ENCODE peak calls at places on chromosome 14, in five cellular contexts. L is GM12878, B is upper lobe of left lung, H is HepG2, T is K562. W is an unnamed sample. For H3K4me1, the result is how much of the 10 kb centered on the place peaks cover.

GRCh38 chr14:85468815-85469214 is 61.1 kb upstream of the FLRT2 start:
- ATAC-seq in L (no peak), B (no peak), H (peak), T (no peak), W (no peak)

GRCh38 chr14:75944607-75945241 is 37.1 kb downstream of the TGFB3 start:
- ATAC-seq in L (no peak), B (no peak), H (no peak), T (peak), W (no peak)

GRCh38 chr14:23154876-23155587 is 28.4 kb downstream of the SLC7A8 start:
- ATAC-seq in L (no peak), B (peak), H (peak), T (peak), W (peak)

GRCh38 chr14:35789651-35790050 is 19.4 kb downstream of the RALGAPA1 start:
- ATAC-seq in L (no peak), B (no peak), H (no peak), T (no peak), W (no peak)

GRCh38 chr14:61476105-61476736 is 154.8 kb downstream of the PRKCH start:
- ATAC-seq in L (peak), B (no peak), H (no peak), T (no peak), W (no peak)

GRCh38 chr14:20631821-20632389 is 9.6 kb downstream of the OR6S1 start:
- ATAC-seq in L (peak), B (peak), H (peak), T (peak), W (peak)

GRCh38 chr14:63678538-63678937 is 36.9 kb upstream of the WDR89 start:
- ATAC-seq in L (no peak), B (no peak), H (no peak), T (no peak), W (no peak)

GRCh38 chr14:77084991-77085390 is 13.1 kb upstream of the CIPC start:
- ATAC-seq in L (no peak), B (no peak), H (no peak), T (no peak), W (no peak)

GRCh38 chr14:91867316-91867988 is at the start of gene TC2N:
- ATAC-seq in L (peak), B (no peak), H (no peak), T (no peak), W (no peak)

GRCh38 chr14:23695220-23695999 is 59.2 kb downstream of the DHRS2 start:
- ATAC-seq in L (no peak), B (no peak), H (no peak), T (peak), W (peak)

GRCh38 chr14:63174760-63175191 is 29.5 kb upstream of the RHOJ start:
- ATAC-seq in L (peak), B (no peak), H (peak), T (no peak), W (peak)

GRCh38 chr14:51865953-51866747 is 5.7 kb downstream of the GNG2 start:
- ATAC-seq in L (peak), B (no peak), H (no peak), T (no peak), W (no peak)

GRCh38 chr14:22185191-22185590 is 403.8 kb downstream of the DAD1 start:
- ATAC-seq in L (peak), B (no peak), H (peak), T (no peak), W (no peak)

GRCh38 chr14:61408498-61408897 is 87.1 kb downstream of the PRKCH start:
- ATAC-seq in L (no peak), B (no peak), H (no peak), T (no peak), W (no peak)

GRCh38 chr14:68965261-68965761 is 13.8 kb downstream of the ACTN1 start:
- ATAC-seq in L (no peak), B (peak), H (peak), T (no peak), W (no peak)

GRCh38 chr14:25074112-25074511 is 24.2 kb upstream of the STXBP6 start:
- ATAC-seq in L (no peak), B (no peak), H (peak), T (no peak), W (no peak)

GRCh38 chr14:88411039-88411438 is 25.6 kb downstream of the SPATA7 start:
- ATAC-seq in L (no peak), B (no peak), H (peak), T (peak), W (no peak)

GRCh38 chr14:69673578-69674305 is 62.3 kb downstream of the SUSD6 start:
- ATAC-seq in L (peak), B (no peak), H (peak), T (peak), W (peak)

GRCh38 chr14:75783602-75784313 is 122.7 kb downstream of the TTLL5 start:
- ATAC-seq in L (no peak), B (no peak), H (no peak), T (no peak), W (no peak)

GRCh38 chr14:96275182-96276112 is 19.4 kb downstream of the BDKRB1 start:
- ATAC-seq in L (peak), B (peak), H (peak), T (peak), W (peak)

GRCh38 chr14:103646189-103646588 is 17.2 kb downstream of the KLC1 start:
- ATAC-seq in L (no peak), B (no peak), H (no peak), T (no peak), W (no peak)

GRCh38 chr14:95406756-95407155 is 87.0 kb upstream of the CLMN start:
- ATAC-seq in L (no peak), B (no peak), H (no peak), T (no peak), W (no peak)

GRCh38 chr14:56570295-56570694 is 9.3 kb upstream of the TMEM260 start:
- ATAC-seq in L (no peak), B (no peak), H (no peak), T (no peak), W (no peak)

GRCh38 chr14:74635831-74636230 is 23.8 kb upstream of the LTBP2 start:
- ATAC-seq in L (no peak), B (no peak), H (peak), T (no peak), W (no peak)

GRCh38 chr14:58151264-58151700 is 731 bp downstream of the ARMH4 start:
- ATAC-seq in L (peak), B (no peak), H (peak), T (no peak), W (no peak)

GRCh38 chr14:64614214-64614613 is 64.5 kb downstream of the PPP1R36 start:
- ATAC-seq in L (no peak), B (no peak), H (no peak), T (no peak), W (peak)

GRCh38 chr14:67426161-67426560 is 14.2 kb upstream of the PLEK2 start:
- ATAC-seq in L (no peak), B (no peak), H (no peak), T (no peak), W (no peak)

GRCh38 chr14:102764220-102764671 is 13.0 kb upstream of the TRAF3 start:
- ATAC-seq in L (peak), B (no peak), H (peak), T (no peak), W (no peak)

GRCh38 chr14:80356413-80356812 is 145.1 kb upstream of the DIO2 start:
- ATAC-seq in L (peak), B (no peak), H (peak), T (no peak), W (no peak)

GRCh38 chr14:58659846-58660245 is 22.1 kb downstream of the DACT1 start:
- ATAC-seq in L (no peak), B (no peak), H (no peak), T (no peak), W (peak)

GRCh38 chr14:44989497-44990440 is 27.8 kb downstream of the TOGARAM1 start:
- ATAC-seq in L (peak), B (no peak), H (no peak), T (no peak), W (peak)

GRCh38 chr14:65791551-65791981 is 379.0 kb downstream of the FUT8 start:
- ATAC-seq in L (peak), B (peak), H (no peak), T (no peak), W (no peak)

GRCh38 chr14:89443002-89443660 is 26.1 kb upstream of the FOXN3 start:
- ATAC-seq in L (no peak), B (no peak), H (no peak), T (no peak), W (no peak)
- H3K4me1 ChIP-seq in L (under half), B (under half), H (under half), T (under half), W (under half)

GRCh38 chr14:53956427-53957201 is at the start of gene BMP4:
- ATAC-seq in L (no peak), B (peak), H (peak), T (peak), W (peak)
- TF ChIP-seq POLR2A in L (peak), B (peak), H (peak), T (no peak), W (peak)

GRCh38 chr14:33670235-33670634 is 280.6 kb downstream of the EGLN3 start:
- ATAC-seq in L (no peak), B (no peak), H (no peak), T (no peak), W (no peak)
- TF ChIP-seq POLR2AphosphoS5 in L (no peak), B (no peak), H (no peak), T (no peak), W (no peak)

DNA sequence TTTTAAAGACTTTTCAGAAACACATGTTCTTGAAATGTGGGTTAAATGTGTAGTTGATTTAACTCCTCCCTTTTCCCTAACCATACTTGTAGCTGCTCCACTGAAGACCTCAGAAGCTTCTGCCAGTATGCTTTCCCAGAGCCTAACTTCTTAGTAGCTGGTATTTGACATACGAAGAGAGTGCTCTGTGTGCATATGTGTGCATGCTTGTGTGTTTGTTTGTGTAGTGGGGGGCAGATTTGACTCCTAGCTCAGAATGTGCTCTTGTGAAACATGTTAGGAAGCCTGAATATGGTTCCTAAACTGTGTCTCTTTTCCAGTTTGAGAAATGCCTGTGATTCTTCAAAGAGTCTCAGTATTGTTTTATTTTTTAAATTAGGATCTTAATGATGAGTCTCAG is 420.4 kb downstream of the PCNX1 start:
- ATAC-seq in L (peak), B (no peak), H (peak), T (no peak), W (no peak)
- H3K4me1 ChIP-seq in L (half or more), B (under half), H (under half), T (under half), W (under half)

DNA sequence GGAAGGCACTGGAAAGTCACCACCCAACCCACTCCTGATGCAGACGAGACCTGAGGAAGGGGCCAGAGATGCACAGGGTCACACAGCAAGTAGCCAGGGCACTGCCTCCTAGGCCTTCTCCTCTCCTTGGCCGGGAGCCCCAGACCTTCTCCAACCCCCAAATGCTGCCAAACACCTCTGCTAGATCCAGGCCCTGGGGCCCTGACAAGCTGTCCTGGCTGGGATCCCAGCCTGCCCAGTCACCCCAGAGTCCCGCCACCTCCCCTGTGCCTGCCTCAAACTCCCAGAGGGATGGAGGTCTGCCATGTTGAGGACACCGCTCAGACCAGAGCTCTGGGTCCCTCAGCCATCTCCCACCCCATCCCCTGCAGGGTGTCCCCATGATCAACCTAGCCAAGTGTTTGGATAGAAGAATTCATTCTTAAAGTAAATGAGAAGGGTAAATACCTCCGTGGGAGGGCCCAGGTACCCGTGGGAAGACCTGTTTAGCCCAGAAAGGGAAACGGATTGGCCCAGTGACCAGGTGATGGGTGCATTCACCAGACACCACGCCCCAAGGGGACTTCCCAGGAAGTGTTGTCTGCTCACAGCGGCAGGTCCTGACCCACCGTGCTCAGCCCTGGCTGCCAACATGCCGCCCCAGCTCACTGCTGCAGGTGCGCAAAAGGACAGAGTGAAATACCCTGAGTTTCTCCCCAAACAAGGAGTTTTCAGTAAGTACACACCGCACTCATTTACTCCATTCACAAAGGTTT is 4.6 kb upstream of the DIO3 start:
- ATAC-seq in L (no peak), B (no peak), H (no peak), T (no peak), W (no peak)
- TF ChIP-seq POLR2A in L (no peak), B (no peak), H (no peak), T (no peak), W (no peak)

DNA sequence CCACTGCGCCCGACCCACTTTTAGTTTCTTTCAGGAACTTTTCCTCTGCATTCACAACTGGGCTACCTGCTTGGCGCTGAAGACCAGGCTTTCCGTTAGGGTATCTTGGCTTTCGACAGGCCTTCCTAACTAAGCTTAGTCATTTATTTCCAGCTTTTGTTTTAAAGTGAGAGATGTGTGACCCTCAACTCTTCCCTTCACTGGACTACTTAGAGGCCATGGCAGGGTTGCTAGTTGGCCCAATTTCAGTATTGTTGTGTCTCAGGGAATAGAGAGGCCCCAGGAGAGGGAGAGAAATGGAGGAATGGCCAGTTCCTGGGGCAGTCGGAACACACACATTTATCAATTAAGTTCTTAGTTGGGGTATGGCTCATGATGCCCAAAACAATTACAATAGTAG is 10.4 kb downstream of the MTA1 start:
- ATAC-seq in L (no peak), B (no peak), H (no peak), T (no peak), W (no peak)
- TF ChIP-seq POLR2AphosphoS5 in L (no peak), B (no peak), H (no peak), T (no peak), W (no peak)

DNA sequence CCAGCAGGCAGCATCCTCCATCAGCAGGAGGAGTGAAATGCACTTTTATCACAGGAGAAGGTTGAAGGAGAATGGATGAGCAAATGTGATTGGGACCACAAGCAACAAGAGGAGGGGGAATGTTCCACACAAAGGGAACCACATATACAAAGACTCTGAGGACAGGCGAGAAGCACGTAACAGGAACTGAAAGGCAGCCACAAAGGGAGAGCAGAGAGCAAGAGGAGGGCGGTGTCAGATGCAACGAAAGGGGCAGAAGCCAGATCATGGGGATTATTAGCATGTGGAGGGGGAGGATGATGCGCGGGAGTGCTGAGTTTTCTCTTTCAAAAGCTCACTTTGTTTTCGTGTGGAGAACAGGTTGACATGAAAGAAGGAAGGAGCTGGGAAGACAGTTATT is 241.1 kb downstream of the SPTSSA start:
- ATAC-seq in L (peak), B (no peak), H (no peak), T (no peak), W (no peak)
- H3K4me1 ChIP-seq in L (under half), B (under half), H (under half), T (under half), W (under half)

GRCh38 chr14:70821916-70822705 is 12.8 kb upstream of the MAP3K9 start:
- ATAC-seq in L (peak), B (peak), H (peak), T (peak), W (peak)
- TF ChIP-seq POLR2A in L (peak), B (peak), H (no peak), T (no peak), W (peak)

DNA sequence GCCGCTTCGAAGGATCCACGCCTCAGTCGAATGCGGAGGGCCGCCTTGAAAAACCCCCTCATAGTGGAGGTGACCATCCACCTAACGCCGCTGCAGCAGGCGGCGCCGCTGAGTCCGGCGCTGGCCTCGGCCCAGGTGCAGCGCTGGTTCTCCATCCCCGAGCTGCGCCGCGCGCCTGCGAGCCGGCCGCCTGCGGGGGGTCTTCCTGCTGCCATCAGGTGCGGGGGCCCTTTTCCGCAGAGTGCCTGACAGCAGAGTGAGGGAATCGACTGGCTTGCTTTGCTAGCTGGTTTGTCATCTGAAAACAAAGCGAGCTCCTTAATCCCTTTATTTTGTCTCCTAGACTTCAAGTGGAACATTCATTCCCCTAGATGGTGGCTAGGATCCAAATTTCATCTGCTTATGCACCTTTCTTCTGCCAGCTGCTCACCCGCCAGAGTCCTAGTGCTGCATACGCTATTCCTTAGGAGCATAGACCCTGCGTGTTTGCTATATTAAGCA is 10.4 kb upstream of the DNAL1 start:
- ATAC-seq in L (peak), B (peak), H (no peak), T (no peak), W (peak)
- TF ChIP-seq POLR2AphosphoS5 in L (no peak), B (no peak), H (no peak), T (no peak), W (no peak)

W was measured in gastroesophageal sphincter.